ENCODE peak calls at places on chromosome 15, in seven cellular contexts. O is IMR-90; P is adrenal gland; J is CD8-positive, alpha-beta T cell; T is testis; S is mucosa of descending colon; K is upper lobe of right lung. U is an unnamed sample.

GRCh38 chr15:47675735-47676134 is 41.6 kb upstream of the SEMA6D start:
- DNase-seq in O (no peak), P (no peak), J (no peak), T (no peak), S (no peak), K (no peak), U (no peak)

GRCh38 chr15:39580630-39581500 is at the start of gene THBS1:
- DNase-seq in O (peak; percentile 95), P (peak; percentile 82), J (peak; percentile 28), T (peak; percentile 67), S (peak; percentile 88), K (peak; percentile 94), U (peak; percentile 94)

GRCh38 chr15:85878866-85879265 is 84.1 kb upstream of the KLHL25 start:
- DNase-seq in O (no peak), P (no peak), J (no peak), T (no peak), S (no peak), K (no peak), U (no peak)

GRCh38 chr15:33454996-33455395 is 144.2 kb downstream of the RYR3 start:
- DNase-seq in O (no peak), P (no peak), J (no peak), T (no peak), S (no peak), K (no peak), U (no peak)

GRCh38 chr15:100183921-100184480 is 157.8 kb downstream of the ADAMTS17 start:
- DNase-seq in O (no peak), P (no peak), J (no peak), T (no peak), S (no peak), K (no peak), U (no peak)

GRCh38 chr15:98937413-98938104 is 70.0 kb downstream of the PGPEP1L start:
- DNase-seq in O (no peak), P (no peak), J (no peak), T (no peak), S (no peak), K (no peak), U (no peak)

GRCh38 chr15:30984118-30984517 is 7.3 kb downstream of the MTMR10 start:
- DNase-seq in O (no peak), P (no peak), J (no peak), T (no peak), S (no peak), K (no peak), U (no peak)

GRCh38 chr15:58361291-58361759 is 70.5 kb upstream of the LIPC start:
- DNase-seq in O (peak; percentile 99), P (no peak), J (no peak), T (no peak), S (no peak), K (no peak), U (no peak)

GRCh38 chr15:92385096-92385495 is 8.6 kb upstream of the ST8SIA2 start:
- DNase-seq in O (peak; percentile 1), P (no peak), J (no peak), T (no peak), S (no peak), K (no peak), U (no peak)

GRCh38 chr15:64610257-64610919 is 150.0 kb downstream of the ZNF609 start:
- DNase-seq in O (no peak), P (peak; percentile 43), J (no peak), T (peak; percentile 32), S (no peak), K (no peak), U (no peak)

GRCh38 chr15:33032053-33032452 is 162.5 kb downstream of the FMN1 start:
- DNase-seq in O (peak; percentile 53), P (no peak), J (no peak), T (no peak), S (no peak), K (no peak), U (no peak)

GRCh38 chr15:41501961-41502786 is 8.5 kb downstream of the ITPKA start:
- DNase-seq in O (no peak), P (no peak), J (peak; percentile 38), T (peak; percentile 18), S (no peak), K (peak; percentile 66), U (no peak)

GRCh38 chr15:43132830-43133428 is 457 bp upstream of the TMEM62 start:
- DNase-seq in O (no peak), P (peak; percentile 28), J (no peak), T (no peak), S (peak; percentile 57), K (peak; percentile 68), U (peak; percentile 34)

GRCh38 chr15:38555686-38556334 is 8.8 kb downstream of the RASGRP1 start:
- DNase-seq in O (peak; percentile 95), P (no peak), J (no peak), T (no peak), S (no peak), K (no peak), U (no peak)

GRCh38 chr15:70558406-70559222 is 204.7 kb downstream of the UACA start:
- DNase-seq in O (no peak), P (no peak), J (no peak), T (no peak), S (no peak), K (no peak), U (no peak)

GRCh38 chr15:70556376-70556775 is 207.0 kb downstream of the UACA start:
- DNase-seq in O (no peak), P (no peak), J (no peak), T (no peak), S (no peak), K (no peak), U (no peak)

GRCh38 chr15:70556804-70557203 is 206.6 kb downstream of the UACA start:
- DNase-seq in O (no peak), P (no peak), J (no peak), T (no peak), S (no peak), K (no peak), U (no peak)

GRCh38 chr15:70559223-70559823 is 204.0 kb downstream of the UACA start:
- DNase-seq in O (peak; percentile 44), P (peak; percentile 48), J (peak; percentile 64), T (peak; percentile 23), S (peak; percentile 45), K (no peak), U (no peak)

DNA sequence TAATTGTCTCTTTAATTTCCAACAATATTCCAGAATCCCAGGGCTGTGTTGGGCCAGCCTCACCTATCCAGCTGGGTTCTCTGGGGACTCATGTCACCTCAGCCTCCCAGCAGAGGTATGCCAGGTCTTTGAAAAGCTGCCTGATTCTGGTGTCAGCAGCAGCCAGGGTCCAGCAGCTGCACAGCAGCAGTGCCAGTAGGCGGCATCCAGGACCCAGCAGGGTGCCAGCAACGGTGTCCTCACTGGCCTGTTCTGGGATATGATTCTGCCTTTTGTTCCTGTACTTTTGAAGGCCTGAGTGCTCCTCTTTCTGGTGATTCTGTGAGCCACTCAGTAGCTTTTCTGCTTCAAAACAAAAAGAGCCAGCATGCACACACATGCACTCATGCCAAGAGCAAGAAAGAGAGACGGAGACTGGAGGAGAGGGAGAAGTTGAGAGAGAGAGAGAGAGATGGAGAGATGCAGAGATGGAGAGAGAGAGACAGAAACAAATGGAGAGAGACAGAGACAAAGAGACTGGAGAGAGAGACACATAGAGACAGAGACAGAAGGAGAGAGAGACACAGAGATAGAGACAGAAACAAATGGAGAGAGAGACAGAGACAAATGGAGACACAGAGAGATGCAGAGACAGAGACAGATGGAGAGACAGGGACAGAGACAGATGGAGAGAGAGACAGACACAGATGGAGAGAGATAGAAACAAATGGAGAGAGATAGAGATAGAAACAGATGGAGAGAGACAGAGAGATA is 205.7 kb downstream of the UACA start:
- DNase-seq in O (no peak), P (no peak), J (no peak), T (no peak), S (no peak), K (no peak), U (no peak)
- TF ChIP-seq CTCF in O (no peak), P (no peak), J (peak; percentile 23), T (no peak), S (no peak), K (no peak), U (no peak)

GRCh38 chr15:96356494-96357455 is 26.3 kb downstream of the NR2F2 start:
- DNase-seq in O (peak; percentile 89), P (peak; percentile 91), J (peak; percentile 59), T (peak; percentile 88), S (peak; percentile 91), K (peak; percentile 88), U (peak; percentile 92)

GRCh38 chr15:96354731-96355560 is 24.4 kb downstream of the NR2F2 start:
- DNase-seq in O (peak; percentile 90), P (no peak), J (no peak), T (peak; percentile 58), S (no peak), K (no peak), U (no peak)

GRCh38 chr15:96353931-96354730 is 23.6 kb downstream of the NR2F2 start:
- DNase-seq in O (peak; percentile 60), P (no peak), J (no peak), T (peak; percentile 54), S (no peak), K (no peak), U (no peak)

GRCh38 chr15:96353378-96353930 is 23.0 kb downstream of the NR2F2 start:
- DNase-seq in O (no peak), P (no peak), J (no peak), T (no peak), S (no peak), K (no peak), U (no peak)

DNA sequence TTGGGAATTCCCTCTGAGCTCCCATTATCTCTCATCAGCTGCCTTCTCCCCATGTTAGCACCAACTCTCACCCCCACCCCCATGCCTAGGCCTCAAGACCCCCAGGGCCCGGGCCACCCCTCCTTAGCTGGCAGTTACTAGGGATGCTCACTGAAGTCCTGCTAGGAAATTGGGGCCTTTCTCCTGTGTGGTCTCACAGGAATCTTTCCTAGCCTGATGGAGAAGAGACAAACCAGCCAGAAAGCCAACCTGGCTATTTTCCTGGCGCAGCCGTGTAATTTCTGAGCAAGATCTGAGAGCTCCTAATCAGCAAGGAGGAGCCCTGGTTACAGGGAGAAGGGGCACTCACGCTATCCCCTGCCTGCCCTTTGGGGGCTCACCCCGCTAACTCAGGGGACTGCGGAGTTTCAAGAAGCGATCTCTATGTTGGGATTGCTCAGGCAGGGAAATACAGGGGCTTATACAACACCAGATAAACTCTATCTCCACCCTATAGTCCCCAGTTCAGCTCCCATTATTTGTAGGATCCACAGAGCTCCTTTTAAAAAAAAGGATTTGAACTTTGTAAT is 25.1 kb downstream of the NR2F2 start:
- DNase-seq in O (no peak), P (no peak), J (no peak), T (no peak), S (no peak), K (no peak), U (no peak)
- H3K4me3 ChIP-seq in O (no peak overlapping the region), P (no peak overlapping the region), J (no peak overlapping the region), T (no peak overlapping the region), S (no peak overlapping the region), K (peak overlapping the region; percentile 55), U (no peak overlapping the region)

DNA sequence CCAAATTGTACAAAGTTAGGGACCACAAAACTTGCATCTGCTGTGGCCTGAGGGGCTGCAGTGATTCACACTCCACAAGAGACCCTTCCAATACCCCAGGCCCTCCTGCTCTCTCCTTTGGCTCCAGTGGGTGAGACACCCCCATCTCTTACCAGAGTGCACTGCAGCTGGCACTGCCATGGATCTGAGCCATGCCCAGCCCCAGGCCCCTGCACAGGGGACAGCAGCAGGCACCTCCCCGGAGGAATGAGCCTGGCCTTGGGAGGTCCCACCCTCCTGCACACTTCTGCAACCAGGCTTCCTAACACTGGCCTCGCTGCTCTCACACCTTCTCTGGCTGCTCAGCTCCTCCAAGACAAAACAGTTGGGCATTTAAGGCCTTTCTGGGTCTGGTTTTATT is 16.3 kb upstream of the TSPAN3 start:
- DNase-seq in O (no peak), P (no peak), J (no peak), T (no peak), S (no peak), K (no peak), U (no peak)
- H3K9me3 ChIP-seq in O (no peaks in the 10 kb centered on the region), P (no peaks in the 10 kb centered on the region), J (no peaks in the 10 kb centered on the region), T (no peaks in the 10 kb centered on the region), S (no peaks in the 10 kb centered on the region), K (no peaks in the 10 kb centered on the region), U (no peaks in the 10 kb centered on the region)

GRCh38 chr15:78340243-78341056 is at the start of gene CRABP1:
- DNase-seq in O (no peak), P (no peak), J (no peak), T (no peak), S (no peak), K (no peak), U (no peak)
- TF ChIP-seq CTCF in O (no peak), P (no peak), J (no peak), T (no peak), S (no peak), K (no peak), U (no peak)

U was measured in Caco-2.